ENCODE peak calls at places on chromosome 10, in ten cellular contexts. Q, P, Z, Y, U, I, B, C, O and E are unnamed samples.

GRCh38 chr10:103667390-103667789 is 173.9 kb downstream of the NEURL1 start:
- DNase-seq in P (peak; percentile 82), Y (no peak), B (no peak), I (no peak), U (no peak), C (no peak), O (no peak), Z (no peak), Q (peak; percentile 28), E (no peak)

GRCh38 chr10:75417522-75417927 is 13.9 kb upstream of the LRMDA start:
- DNase-seq in Y (no peak), Q (no peak), C (no peak), B (no peak), Z (no peak), U (peak; percentile 52), I (peak; percentile 52), O (no peak), P (peak; percentile 71), E (no peak)

GRCh38 chr10:59047180-59047579 is 129.3 kb upstream of the PHYHIPL start:
- DNase-seq in U (no peak), P (no peak), Y (no peak), Z (no peak), I (no peak), C (no peak), O (no peak), Q (no peak), B (no peak), E (no peak)

GRCh38 chr10:3067045-3067858 is at the start of gene PFKP:
- DNase-seq in U (peak; percentile 55), Y (peak; percentile 57), B (no peak), P (peak; percentile 94), Z (no peak), C (peak; percentile 55), I (no peak), Q (peak; percentile 46), O (peak; percentile 38), E (no peak)

GRCh38 chr10:57692255-57692980 is 575.3 kb downstream of the IPMK start:
- DNase-seq in B (peak; percentile 92), P (no peak), Z (no peak), O (no peak), Q (peak; percentile 87), I (no peak), U (peak; percentile 50), Y (no peak), C (peak; percentile 89), E (no peak)

GRCh38 chr10:13206546-13207443 is 27.4 kb downstream of the UCMA start:
- DNase-seq in Y (no peak), I (no peak), U (no peak), O (no peak), C (no peak), Z (no peak), B (peak; percentile 26), P (no peak), Q (peak; percentile 40), E (no peak)

GRCh38 chr10:129049501-129049900 is 417.5 kb upstream of the MGMT start:
- DNase-seq in Q (no peak), Y (no peak), Z (no peak), I (no peak), B (no peak), P (no peak), U (no peak), C (no peak), O (no peak), E (no peak)

GRCh38 chr10:132364594-132364970 is 32.4 kb upstream of the PWWP2B start:
- DNase-seq in C (no peak), P (no peak), O (no peak), Y (no peak), Z (no peak), U (no peak), I (no peak), Q (no peak), B (no peak), E (no peak)

GRCh38 chr10:131617113-131617877 is 283.5 kb upstream of the PPP2R2D start:
- DNase-seq in C (no peak), I (no peak), P (peak; percentile 78), U (no peak), Q (no peak), B (no peak), O (no peak), Y (no peak), Z (no peak), E (no peak)

GRCh38 chr10:79979973-79980687 is 31.2 kb upstream of the SFTPD start:
- DNase-seq in Z (no peak), I (no peak), U (no peak), B (no peak), Y (no peak), P (no peak), Q (no peak), O (no peak), C (no peak), E (no peak)

GRCh38 chr10:6918305-6918704 is 338.2 kb upstream of the PRKCQ start:
- DNase-seq in Q (peak; percentile 20), U (no peak), I (no peak), O (peak; percentile 49), C (peak; percentile 2), P (peak; percentile 22), B (peak; percentile 8), Z (no peak), Y (peak; percentile 44), E (no peak)

GRCh38 chr10:52170776-52171175 is 143.3 kb upstream of the DKK1 start:
- DNase-seq in O (no peak), Y (no peak), I (no peak), C (no peak), U (no peak), P (peak; percentile 38), Z (no peak), B (no peak), Q (no peak), E (no peak)

GRCh38 chr10:10313099-10313875 is 704.4 kb upstream of the CELF2 start:
- DNase-seq in Q (no peak), O (no peak), C (peak; percentile 25), Y (no peak), B (peak; percentile 42), U (peak; percentile 36), Z (no peak), P (no peak), I (no peak), E (no peak)

GRCh38 chr10:57983226-57983870 is 284.3 kb downstream of the IPMK start:
- DNase-seq in B (no peak), I (no peak), U (peak; percentile 16), Q (peak; percentile 14), O (no peak), Z (no peak), P (no peak), Y (no peak), C (peak; percentile 37), E (no peak)

GRCh38 chr10:93383562-93383981 is 98.6 kb downstream of the MYOF start:
- DNase-seq in Z (no peak), C (peak; percentile 96), O (no peak), Y (no peak), I (no peak), U (no peak), P (no peak), Q (peak; percentile 100), B (peak; percentile 91), E (no peak)